ENCODE peak calls at places on chromosomes 7 and 10, in eight cellular contexts. One of them, this sample, is unnamed.
A peak's percentile ranks its signal among the peaks of the same experiment; 100 is the strongest.

GRCh38 chr10:42952931-42953683 is 123.8 kb upstream of the RET start:
- DNase-seq in nephron progenitor cell: no peak
- DNase-seq in lung: peak; percentile 26
- DNase-seq in HFFc6: no peak
- DNase-seq in progenitor cell of endocrine pancreas: no peak
- DNase-seq in cardiac muscle cell: no peak
- DNase-seq in choroid plexus epithelial cell: no peak
- DNase-seq in uterus: peak; percentile 7
- DNase-seq in this sample: no peak

GRCh38 chr7:1919539-1920265 is 249.6 kb downstream of the ELFN1 start:
- DNase-seq in lung: no peak
- DNase-seq in choroid plexus epithelial cell: no peak
- DNase-seq in progenitor cell of endocrine pancreas: no peak
- DNase-seq in HFFc6: peak; percentile 28
- DNase-seq in cardiac muscle cell: peak; percentile 43
- DNase-seq in nephron progenitor cell: no peak
- DNase-seq in uterus: no peak
- DNase-seq in this sample: no peak

GRCh38 chr7:2637505-2638223 is 5.9 kb downstream of the TTYH3 start:
- DNase-seq in choroid plexus epithelial cell: no peak
- DNase-seq in cardiac muscle cell: no peak
- DNase-seq in progenitor cell of endocrine pancreas: no peak
- DNase-seq in uterus: no peak
- DNase-seq in HFFc6: no peak
- DNase-seq in lung: peak; percentile 50
- DNase-seq in nephron progenitor cell: no peak
- DNase-seq in this sample: no peak

GRCh38 chr7:101347477-101347876 is 15.2 kb upstream of the COL26A1 start:
- DNase-seq in progenitor cell of endocrine pancreas: no peak
- DNase-seq in choroid plexus epithelial cell: no peak
- DNase-seq in uterus: no peak
- DNase-seq in lung: no peak
- DNase-seq in cardiac muscle cell: no peak
- DNase-seq in HFFc6: no peak
- DNase-seq in nephron progenitor cell: no peak
- DNase-seq in this sample: no peak

GRCh38 chr10:31912289-31912688 is 16.3 kb downstream of the ARHGAP12 start:
- DNase-seq in HFFc6: peak; percentile 42
- DNase-seq in lung: no peak
- DNase-seq in progenitor cell of endocrine pancreas: no peak
- DNase-seq in nephron progenitor cell: no peak
- DNase-seq in uterus: no peak
- DNase-seq in cardiac muscle cell: no peak
- DNase-seq in choroid plexus epithelial cell: peak; percentile 47
- DNase-seq in this sample: no peak

GRCh38 chr7:112892263-112892662 is 102.1 kb upstream of the TMEM168 start:
- DNase-seq in nephron progenitor cell: no peak
- DNase-seq in choroid plexus epithelial cell: peak; percentile 53
- DNase-seq in progenitor cell of endocrine pancreas: no peak
- DNase-seq in cardiac muscle cell: no peak
- DNase-seq in HFFc6: peak; percentile 56
- DNase-seq in lung: no peak
- DNase-seq in uterus: no peak
- DNase-seq in this sample: peak; percentile 1

GRCh38 chr7:123787227-123788007 is 38.6 kb upstream of the WASL start:
- DNase-seq in lung: no peak
- DNase-seq in progenitor cell of endocrine pancreas: no peak
- DNase-seq in cardiac muscle cell: no peak
- DNase-seq in HFFc6: no peak
- DNase-seq in nephron progenitor cell: no peak
- DNase-seq in choroid plexus epithelial cell: no peak
- DNase-seq in uterus: no peak
- DNase-seq in this sample: no peak

GRCh38 chr7:25884265-25884664 is 267.7 kb upstream of the NFE2L3 start:
- DNase-seq in choroid plexus epithelial cell: no peak
- DNase-seq in cardiac muscle cell: no peak
- DNase-seq in lung: no peak
- DNase-seq in uterus: no peak
- DNase-seq in nephron progenitor cell: no peak
- DNase-seq in progenitor cell of endocrine pancreas: no peak
- DNase-seq in HFFc6: no peak
- DNase-seq in this sample: no peak

GRCh38 chr10:3471927-3472704 is 299.5 kb upstream of the PITRM1 start:
- DNase-seq in choroid plexus epithelial cell: no peak
- DNase-seq in HFFc6: no peak
- DNase-seq in uterus: no peak
- DNase-seq in lung: peak; percentile 49
- DNase-seq in nephron progenitor cell: no peak
- DNase-seq in progenitor cell of endocrine pancreas: no peak
- DNase-seq in cardiac muscle cell: no peak
- DNase-seq in this sample: no peak

GRCh38 chr10:90326498-90327267 is 531.2 kb downstream of the HTR7 start:
- DNase-seq in cardiac muscle cell: no peak
- DNase-seq in HFFc6: no peak
- DNase-seq in nephron progenitor cell: no peak
- DNase-seq in progenitor cell of endocrine pancreas: no peak
- DNase-seq in uterus: no peak
- DNase-seq in choroid plexus epithelial cell: peak; percentile 78
- DNase-seq in lung: no peak
- DNase-seq in this sample: no peak

GRCh38 chr7:2513702-2514101 is 5.9 kb upstream of the LFNG start:
- DNase-seq in progenitor cell of endocrine pancreas: no peak
- DNase-seq in uterus: no peak
- DNase-seq in choroid plexus epithelial cell: no peak
- DNase-seq in HFFc6: no peak
- DNase-seq in nephron progenitor cell: no peak
- DNase-seq in cardiac muscle cell: no peak
- DNase-seq in lung: no peak
- DNase-seq in this sample: no peak

GRCh38 chr7:94028768-94029167 is 24.6 kb upstream of the BET1 start:
- DNase-seq in choroid plexus epithelial cell: peak; percentile 79
- DNase-seq in HFFc6: peak; percentile 8
- DNase-seq in nephron progenitor cell: no peak
- DNase-seq in cardiac muscle cell: no peak
- DNase-seq in progenitor cell of endocrine pancreas: no peak
- DNase-seq in lung: no peak
- DNase-seq in uterus: no peak
- DNase-seq in this sample: no peak

GRCh38 chr7:139777304-139777890 is 401 bp downstream of the HIPK2 start:
- DNase-seq in cardiac muscle cell: peak; percentile 69
- DNase-seq in lung: no peak
- DNase-seq in nephron progenitor cell: peak; percentile 65
- DNase-seq in choroid plexus epithelial cell: no peak
- DNase-seq in HFFc6: no peak
- DNase-seq in uterus: peak; percentile 48
- DNase-seq in progenitor cell of endocrine pancreas: peak; percentile 30
- DNase-seq in this sample: no peak

GRCh38 chr10:53357587-53357986 is 585.0 kb upstream of the MBL2 start:
- DNase-seq in choroid plexus epithelial cell: no peak
- DNase-seq in uterus: no peak
- DNase-seq in HFFc6: no peak
- DNase-seq in progenitor cell of endocrine pancreas: no peak
- DNase-seq in cardiac muscle cell: no peak
- DNase-seq in lung: no peak
- DNase-seq in nephron progenitor cell: no peak
- DNase-seq in this sample: no peak

GRCh38 chr10:119031496-119032059 is 2.1 kb downstream of the NANOS1 start:
- DNase-seq in choroid plexus epithelial cell: no peak
- DNase-seq in cardiac muscle cell: no peak
- DNase-seq in nephron progenitor cell: no peak
- DNase-seq in HFFc6: no peak
- DNase-seq in progenitor cell of endocrine pancreas: no peak
- DNase-seq in uterus: no peak
- DNase-seq in lung: no peak
- DNase-seq in this sample: no peak

GRCh38 chr7:121436688-121437087 is 40.6 kb upstream of the FAM3C start:
- DNase-seq in lung: no peak
- DNase-seq in choroid plexus epithelial cell: no peak
- DNase-seq in cardiac muscle cell: no peak
- DNase-seq in nephron progenitor cell: no peak
- DNase-seq in progenitor cell of endocrine pancreas: no peak
- DNase-seq in uterus: no peak
- DNase-seq in HFFc6: no peak
- DNase-seq in this sample: no peak

GRCh38 chr7:157412021-157412443 is 75.2 kb downstream of the DNAJB6 start:
- DNase-seq in cardiac muscle cell: no peak
- DNase-seq in lung: no peak
- DNase-seq in HFFc6: peak; percentile 94
- DNase-seq in nephron progenitor cell: no peak
- DNase-seq in uterus: no peak
- DNase-seq in progenitor cell of endocrine pancreas: no peak
- DNase-seq in choroid plexus epithelial cell: peak; percentile 80
- DNase-seq in this sample: peak; percentile 39

DNA sequence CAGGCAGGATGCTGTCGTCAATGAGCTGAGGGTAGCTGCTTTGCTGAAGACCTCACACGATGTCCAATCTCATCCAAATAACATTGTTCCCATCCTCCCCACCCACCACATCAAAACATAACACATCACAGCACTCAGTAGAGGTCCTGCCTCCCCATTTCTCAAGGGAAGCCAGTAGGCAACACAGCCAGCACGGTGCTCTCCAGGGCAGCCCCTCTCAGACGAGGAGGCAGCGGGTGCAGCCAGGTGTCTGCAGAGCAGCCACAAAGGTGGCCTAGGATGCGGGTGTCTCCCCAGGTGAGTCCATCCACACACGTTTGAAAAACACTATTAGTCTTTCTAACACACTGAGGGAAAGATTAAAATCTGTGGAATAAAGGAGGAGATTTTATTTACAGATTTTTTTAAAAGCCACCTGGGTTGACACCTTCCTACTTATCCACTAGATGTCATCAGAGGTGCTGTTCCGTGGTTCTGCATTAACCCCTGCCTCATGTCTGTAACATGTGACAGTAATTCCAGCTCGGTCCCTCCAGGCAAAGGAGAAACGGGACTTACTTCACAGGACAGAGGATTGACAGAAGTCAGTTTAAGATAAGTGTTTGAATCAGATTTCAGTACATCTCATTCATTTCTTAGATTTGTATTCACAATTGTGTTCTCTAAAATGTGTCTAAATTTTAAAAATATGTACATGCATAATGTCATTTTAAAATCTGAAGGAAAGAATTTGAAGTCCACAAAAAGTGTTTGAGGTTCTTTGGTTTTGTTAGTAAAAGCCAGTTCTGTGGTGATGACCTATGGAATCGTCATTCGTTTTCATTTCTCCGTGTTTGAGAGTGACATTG is 68.0 kb downstream of the LANCL2 start:
- DNase-seq in HFFc6: peak; percentile 43
- DNase-seq in choroid plexus epithelial cell: peak; percentile 74
- DNase-seq in cardiac muscle cell: peak; percentile 52
- DNase-seq in nephron progenitor cell: no peak
- DNase-seq in lung: no peak
- DNase-seq in progenitor cell of endocrine pancreas: no peak
- DNase-seq in uterus: no peak
- DNase-seq in this sample: no peak
- TF ChIP-seq CTCF in HFFc6: peak; percentile 73
- TF ChIP-seq CTCF in choroid plexus epithelial cell: peak; percentile 68
- TF ChIP-seq CTCF in cardiac muscle cell: peak; percentile 34
- TF ChIP-seq CTCF in nephron progenitor cell: peak; percentile 44
- TF ChIP-seq CTCF in lung: no peak
- TF ChIP-seq CTCF in progenitor cell of endocrine pancreas: peak; percentile 58
- TF ChIP-seq CTCF in uterus: peak; percentile 29
- TF ChIP-seq CTCF in this sample: peak; percentile 58

GRCh38 chr7:82443801-82444219 is 233 bp upstream of the CACNA2D1 start:
- DNase-seq in choroid plexus epithelial cell: peak; percentile 94
- DNase-seq in lung: peak; percentile 68
- DNase-seq in progenitor cell of endocrine pancreas: no peak
- DNase-seq in nephron progenitor cell: peak; percentile 82
- DNase-seq in cardiac muscle cell: peak; percentile 89
- DNase-seq in HFFc6: peak; percentile 82
- DNase-seq in uterus: peak; percentile 81
- DNase-seq in this sample: peak; percentile 77

GRCh38 chr7:82444220-82445049 is 858 bp upstream of the CACNA2D1 start:
- DNase-seq in lung: no peak
- DNase-seq in choroid plexus epithelial cell: no peak
- DNase-seq in uterus: no peak
- DNase-seq in cardiac muscle cell: peak; percentile 28
- DNase-seq in nephron progenitor cell: peak; percentile 25
- DNase-seq in progenitor cell of endocrine pancreas: no peak
- DNase-seq in HFFc6: no peak
- DNase-seq in this sample: no peak

GRCh38 chr7:82441916-82442478 is 1.6 kb downstream of the CACNA2D1 start:
- DNase-seq in progenitor cell of endocrine pancreas: no peak
- DNase-seq in nephron progenitor cell: no peak
- DNase-seq in lung: no peak
- DNase-seq in uterus: no peak
- DNase-seq in cardiac muscle cell: no peak
- DNase-seq in choroid plexus epithelial cell: peak; percentile 24
- DNase-seq in HFFc6: peak; percentile 8
- DNase-seq in this sample: no peak

GRCh38 chr7:82442492-82443043 is 1.0 kb downstream of the CACNA2D1 start:
- DNase-seq in choroid plexus epithelial cell: peak; percentile 39
- DNase-seq in HFFc6: no peak
- DNase-seq in uterus: no peak
- DNase-seq in nephron progenitor cell: peak; percentile 44
- DNase-seq in progenitor cell of endocrine pancreas: no peak
- DNase-seq in cardiac muscle cell: peak; percentile 25
- DNase-seq in lung: no peak
- DNase-seq in this sample: no peak

GRCh38 chr7:82443044-82443800 is at the start of gene CACNA2D1:
- DNase-seq in cardiac muscle cell: peak; percentile 79
- DNase-seq in uterus: peak; percentile 38
- DNase-seq in progenitor cell of endocrine pancreas: peak; percentile 55
- DNase-seq in choroid plexus epithelial cell: no peak
- DNase-seq in lung: peak; percentile 31
- DNase-seq in nephron progenitor cell: peak; percentile 72
- DNase-seq in HFFc6: peak; percentile 22
- DNase-seq in this sample: no peak
- TF ChIP-seq CTCF in cardiac muscle cell: no peak
- TF ChIP-seq CTCF in uterus: no peak
- TF ChIP-seq CTCF in progenitor cell of endocrine pancreas: no peak
- TF ChIP-seq CTCF in choroid plexus epithelial cell: no peak
- TF ChIP-seq CTCF in lung: no peak
- TF ChIP-seq CTCF in nephron progenitor cell: no peak
- TF ChIP-seq CTCF in HFFc6: no peak
- TF ChIP-seq CTCF in this sample: no peak

GRCh38 chr10:109741712-109742111 is 181.6 kb downstream of the XPNPEP1 start:
- DNase-seq in cardiac muscle cell: no peak
- DNase-seq in lung: no peak
- DNase-seq in HFFc6: no peak
- DNase-seq in progenitor cell of endocrine pancreas: no peak
- DNase-seq in choroid plexus epithelial cell: no peak
- DNase-seq in uterus: no peak
- DNase-seq in nephron progenitor cell: no peak
- DNase-seq in this sample: no peak
- TF ChIP-seq CTCF in cardiac muscle cell: no peak
- TF ChIP-seq CTCF in lung: no peak
- TF ChIP-seq CTCF in HFFc6: peak; percentile 9
- TF ChIP-seq CTCF in progenitor cell of endocrine pancreas: peak; percentile 19
- TF ChIP-seq CTCF in choroid plexus epithelial cell: no peak
- TF ChIP-seq CTCF in uterus: no peak
- TF ChIP-seq CTCF in nephron progenitor cell: no peak
- TF ChIP-seq CTCF in this sample: no peak

GRCh38 chr10:72704117-72704516 is 12.2 kb downstream of the MCU start:
- DNase-seq in choroid plexus epithelial cell: no peak
- DNase-seq in cardiac muscle cell: no peak
- DNase-seq in lung: no peak
- DNase-seq in HFFc6: no peak
- DNase-seq in uterus: no peak
- DNase-seq in nephron progenitor cell: no peak
- DNase-seq in progenitor cell of endocrine pancreas: no peak
- DNase-seq in this sample: no peak

GRCh38 chr10:72697711-72698110 is 5.8 kb downstream of the MCU start:
- DNase-seq in nephron progenitor cell: no peak
- DNase-seq in uterus: no peak
- DNase-seq in cardiac muscle cell: no peak
- DNase-seq in progenitor cell of endocrine pancreas: no peak
- DNase-seq in lung: no peak
- DNase-seq in HFFc6: no peak
- DNase-seq in choroid plexus epithelial cell: no peak
- DNase-seq in this sample: no peak

GRCh38 chr10:72702868-72703581 is 11.1 kb downstream of the MCU start:
- DNase-seq in choroid plexus epithelial cell: peak; percentile 72
- DNase-seq in lung: no peak
- DNase-seq in uterus: no peak
- DNase-seq in HFFc6: no peak
- DNase-seq in progenitor cell of endocrine pancreas: no peak
- DNase-seq in cardiac muscle cell: no peak
- DNase-seq in nephron progenitor cell: no peak
- DNase-seq in this sample: no peak
- TF ChIP-seq CTCF in choroid plexus epithelial cell: peak; percentile 35
- TF ChIP-seq CTCF in lung: no peak
- TF ChIP-seq CTCF in uterus: no peak
- TF ChIP-seq CTCF in HFFc6: peak; percentile 10
- TF ChIP-seq CTCF in progenitor cell of endocrine pancreas: no peak
- TF ChIP-seq CTCF in cardiac muscle cell: no peak
- TF ChIP-seq CTCF in nephron progenitor cell: no peak
- TF ChIP-seq CTCF in this sample: peak; percentile 12